ENCODE peak calls at places on chromosomes 3 and 15, in ten cellular contexts. One of them, this sample, is unnamed.

GRCh38 chr15:88830016-88830415 is 26.8 kb downstream of the ACAN start:
- DNase-seq in dorsolateral prefrontal cortex: no peak
- DNase-seq in upper lobe of right lung: no peak
- DNase-seq in GM23338: no peak
- DNase-seq in retinal pigment epithelial cell: no peak
- DNase-seq in psoas muscle: no peak
- DNase-seq in bronchial epithelial cell: no peak
- DNase-seq in fibroblast of mammary gland: no peak
- DNase-seq in brain microvascular endothelial cell: no peak
- DNase-seq in fibroblast of pulmonary artery: no peak
- DNase-seq in this sample: no peak

GRCh38 chr15:25333049-25333448 is 105.8 kb downstream of the UBE3A start:
- DNase-seq in dorsolateral prefrontal cortex: no peak
- DNase-seq in upper lobe of right lung: no peak
- DNase-seq in GM23338: no peak
- DNase-seq in retinal pigment epithelial cell: no peak
- DNase-seq in psoas muscle: no peak
- DNase-seq in bronchial epithelial cell: no peak
- DNase-seq in fibroblast of mammary gland: no peak
- DNase-seq in brain microvascular endothelial cell: no peak
- DNase-seq in fibroblast of pulmonary artery: no peak
- DNase-seq in this sample: no peak

GRCh38 chr3:55454611-55455010 is 32.5 kb downstream of the WNT5A start:
- DNase-seq in dorsolateral prefrontal cortex: no peak
- DNase-seq in upper lobe of right lung: no peak
- DNase-seq in GM23338: no peak
- DNase-seq in retinal pigment epithelial cell: no peak
- DNase-seq in psoas muscle: no peak
- DNase-seq in bronchial epithelial cell: no peak
- DNase-seq in fibroblast of mammary gland: peak
- DNase-seq in brain microvascular endothelial cell: no peak
- DNase-seq in fibroblast of pulmonary artery: no peak
- DNase-seq in this sample: no peak

GRCh38 chr15:68597581-68597980 is 18.8 kb downstream of the CORO2B start:
- DNase-seq in dorsolateral prefrontal cortex: no peak
- DNase-seq in upper lobe of right lung: no peak
- DNase-seq in GM23338: no peak
- DNase-seq in retinal pigment epithelial cell: no peak
- DNase-seq in psoas muscle: peak
- DNase-seq in bronchial epithelial cell: no peak
- DNase-seq in fibroblast of mammary gland: no peak
- DNase-seq in brain microvascular endothelial cell: no peak
- DNase-seq in fibroblast of pulmonary artery: no peak
- DNase-seq in this sample: no peak

GRCh38 chr3:162087361-162087760 is 590.8 kb downstream of the OTOL1 start:
- DNase-seq in dorsolateral prefrontal cortex: no peak
- DNase-seq in upper lobe of right lung: no peak
- DNase-seq in GM23338: no peak
- DNase-seq in retinal pigment epithelial cell: no peak
- DNase-seq in psoas muscle: no peak
- DNase-seq in bronchial epithelial cell: no peak
- DNase-seq in fibroblast of mammary gland: no peak
- DNase-seq in brain microvascular endothelial cell: no peak
- DNase-seq in fibroblast of pulmonary artery: no peak
- DNase-seq in this sample: no peak

GRCh38 chr3:135621184-135621931 is 344.2 kb upstream of the PPP2R3A start:
- DNase-seq in dorsolateral prefrontal cortex: no peak
- DNase-seq in upper lobe of right lung: no peak
- DNase-seq in GM23338: peak
- DNase-seq in retinal pigment epithelial cell: no peak
- DNase-seq in psoas muscle: no peak
- DNase-seq in bronchial epithelial cell: no peak
- DNase-seq in fibroblast of mammary gland: no peak
- DNase-seq in brain microvascular endothelial cell: no peak
- DNase-seq in fibroblast of pulmonary artery: no peak
- DNase-seq in this sample: no peak

GRCh38 chr15:33194704-33195261 is at the start of gene FMN1:
- DNase-seq in dorsolateral prefrontal cortex: peak
- DNase-seq in upper lobe of right lung: peak
- DNase-seq in GM23338: peak
- DNase-seq in retinal pigment epithelial cell: peak
- DNase-seq in psoas muscle: peak
- DNase-seq in bronchial epithelial cell: peak
- DNase-seq in fibroblast of mammary gland: peak
- DNase-seq in brain microvascular endothelial cell: peak
- DNase-seq in fibroblast of pulmonary artery: peak
- DNase-seq in this sample: peak

GRCh38 chr3:157248590-157249425 is 88.9 kb upstream of the CCNL1 start:
- DNase-seq in dorsolateral prefrontal cortex: no peak
- DNase-seq in upper lobe of right lung: no peak
- DNase-seq in GM23338: no peak
- DNase-seq in retinal pigment epithelial cell: peak
- DNase-seq in psoas muscle: no peak
- DNase-seq in bronchial epithelial cell: peak
- DNase-seq in fibroblast of mammary gland: peak
- DNase-seq in brain microvascular endothelial cell: peak
- DNase-seq in fibroblast of pulmonary artery: peak
- DNase-seq in this sample: peak

GRCh38 chr3:72378287-72378686 is 470.0 kb downstream of the SHQ1 start:
- DNase-seq in dorsolateral prefrontal cortex: no peak
- DNase-seq in upper lobe of right lung: no peak
- DNase-seq in GM23338: no peak
- DNase-seq in retinal pigment epithelial cell: no peak
- DNase-seq in psoas muscle: no peak
- DNase-seq in bronchial epithelial cell: no peak
- DNase-seq in fibroblast of mammary gland: no peak
- DNase-seq in brain microvascular endothelial cell: no peak
- DNase-seq in fibroblast of pulmonary artery: no peak
- DNase-seq in this sample: no peak

GRCh38 chr3:138941259-138941885 is 5.6 kb downstream of the FOXL2 start:
- DNase-seq in dorsolateral prefrontal cortex: no peak
- DNase-seq in upper lobe of right lung: no peak
- DNase-seq in GM23338: peak
- DNase-seq in retinal pigment epithelial cell: no peak
- DNase-seq in psoas muscle: no peak
- DNase-seq in bronchial epithelial cell: no peak
- DNase-seq in fibroblast of mammary gland: peak
- DNase-seq in brain microvascular endothelial cell: no peak
- DNase-seq in fibroblast of pulmonary artery: peak
- DNase-seq in this sample: no peak

GRCh38 chr15:58608129-58608590 is 141.3 kb downstream of the ADAM10 start:
- DNase-seq in dorsolateral prefrontal cortex: no peak
- DNase-seq in upper lobe of right lung: no peak
- DNase-seq in GM23338: no peak
- DNase-seq in retinal pigment epithelial cell: no peak
- DNase-seq in psoas muscle: no peak
- DNase-seq in bronchial epithelial cell: no peak
- DNase-seq in fibroblast of mammary gland: peak
- DNase-seq in brain microvascular endothelial cell: peak
- DNase-seq in fibroblast of pulmonary artery: peak
- DNase-seq in this sample: peak

GRCh38 chr3:190701096-190701532 is 161.4 kb downstream of the GMNC start:
- DNase-seq in dorsolateral prefrontal cortex: no peak
- DNase-seq in upper lobe of right lung: no peak
- DNase-seq in GM23338: peak
- DNase-seq in retinal pigment epithelial cell: peak
- DNase-seq in psoas muscle: no peak
- DNase-seq in bronchial epithelial cell: peak
- DNase-seq in fibroblast of mammary gland: peak
- DNase-seq in brain microvascular endothelial cell: peak
- DNase-seq in fibroblast of pulmonary artery: peak
- DNase-seq in this sample: peak

GRCh38 chr3:47910777-47911440 is 105.3 kb downstream of the MAP4 start:
- DNase-seq in dorsolateral prefrontal cortex: no peak
- DNase-seq in upper lobe of right lung: no peak
- DNase-seq in GM23338: no peak
- DNase-seq in retinal pigment epithelial cell: peak
- DNase-seq in psoas muscle: no peak
- DNase-seq in bronchial epithelial cell: peak
- DNase-seq in fibroblast of mammary gland: peak
- DNase-seq in brain microvascular endothelial cell: peak
- DNase-seq in fibroblast of pulmonary artery: peak
- DNase-seq in this sample: peak

GRCh38 chr3:139134678-139135372 is 90.1 kb upstream of the PRR23C start:
- DNase-seq in dorsolateral prefrontal cortex: no peak
- DNase-seq in upper lobe of right lung: no peak
- DNase-seq in GM23338: no peak
- DNase-seq in retinal pigment epithelial cell: no peak
- DNase-seq in psoas muscle: no peak
- DNase-seq in bronchial epithelial cell: peak
- DNase-seq in fibroblast of mammary gland: no peak
- DNase-seq in brain microvascular endothelial cell: no peak
- DNase-seq in fibroblast of pulmonary artery: no peak
- DNase-seq in this sample: no peak

GRCh38 chr15:80059786-80060489 is 462 bp downstream of the ZFAND6 start:
- DNase-seq in dorsolateral prefrontal cortex: no peak
- DNase-seq in upper lobe of right lung: no peak
- DNase-seq in GM23338: peak
- DNase-seq in retinal pigment epithelial cell: no peak
- DNase-seq in psoas muscle: no peak
- DNase-seq in bronchial epithelial cell: no peak
- DNase-seq in fibroblast of mammary gland: peak
- DNase-seq in brain microvascular endothelial cell: no peak
- DNase-seq in fibroblast of pulmonary artery: peak
- DNase-seq in this sample: no peak

GRCh38 chr3:113231827-113232253 is 20.5 kb downstream of the BOC start:
- DNase-seq in dorsolateral prefrontal cortex: no peak
- DNase-seq in upper lobe of right lung: no peak
- DNase-seq in GM23338: peak
- DNase-seq in retinal pigment epithelial cell: peak
- DNase-seq in psoas muscle: no peak
- DNase-seq in bronchial epithelial cell: peak
- DNase-seq in fibroblast of mammary gland: peak
- DNase-seq in brain microvascular endothelial cell: peak
- DNase-seq in fibroblast of pulmonary artery: peak
- DNase-seq in this sample: peak

GRCh38 chr3:10557783-10558373 is 52.5 kb upstream of the ATP2B2 start:
- DNase-seq in dorsolateral prefrontal cortex: no peak
- DNase-seq in upper lobe of right lung: peak
- DNase-seq in GM23338: no peak
- DNase-seq in retinal pigment epithelial cell: no peak
- DNase-seq in psoas muscle: no peak
- DNase-seq in bronchial epithelial cell: peak
- DNase-seq in fibroblast of mammary gland: peak
- DNase-seq in brain microvascular endothelial cell: peak
- DNase-seq in fibroblast of pulmonary artery: no peak
- DNase-seq in this sample: no peak

DNA sequence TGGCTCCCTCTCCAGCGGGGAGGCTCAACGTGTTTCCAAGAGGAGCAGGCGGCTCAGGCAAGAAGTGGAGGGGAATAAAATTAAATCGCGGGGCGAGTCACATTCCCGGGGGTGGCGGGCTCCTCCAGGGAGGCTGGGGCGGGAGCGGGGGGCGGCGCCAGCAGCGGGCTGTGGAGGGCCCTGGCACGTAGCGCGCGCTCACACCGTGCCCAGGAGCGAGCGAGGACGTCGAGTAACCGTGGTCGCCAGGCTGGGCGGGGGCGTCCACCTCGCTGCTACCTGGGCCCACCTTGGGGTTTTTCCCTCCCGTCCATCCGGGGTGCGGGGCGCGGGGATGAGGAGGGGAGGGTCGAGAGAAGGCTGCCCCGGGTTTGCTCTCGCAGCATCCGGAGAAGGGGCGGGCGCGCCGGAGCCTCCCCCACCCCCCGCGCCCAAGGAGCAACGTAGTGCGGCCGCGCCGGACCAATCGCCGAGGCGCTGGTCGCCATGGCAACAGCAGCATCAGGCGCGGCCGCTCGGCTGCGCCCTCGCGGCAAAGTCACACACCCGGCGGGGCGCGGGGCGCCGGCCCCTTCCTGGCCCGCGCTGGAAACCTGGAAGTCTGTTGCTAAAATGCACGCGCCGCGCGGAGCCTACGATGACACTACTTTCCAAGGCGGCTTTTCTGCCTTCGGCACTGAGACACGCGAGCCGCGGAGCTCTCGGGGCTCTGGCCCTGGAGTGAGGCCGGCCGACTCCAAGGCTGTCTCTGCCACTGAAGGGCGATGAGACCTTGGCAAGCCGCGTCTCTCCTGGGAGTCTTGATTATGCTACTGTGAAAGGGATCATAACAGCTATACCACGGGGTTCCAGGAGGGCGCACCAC is at the start of gene IQSEC1:
- DNase-seq in dorsolateral prefrontal cortex: peak
- DNase-seq in upper lobe of right lung: peak
- DNase-seq in GM23338: peak
- DNase-seq in retinal pigment epithelial cell: no peak
- DNase-seq in psoas muscle: peak
- DNase-seq in bronchial epithelial cell: no peak
- DNase-seq in fibroblast of mammary gland: peak
- DNase-seq in brain microvascular endothelial cell: no peak
- DNase-seq in fibroblast of pulmonary artery: no peak
- DNase-seq in this sample: no peak
- H3K4me3 ChIP-seq in dorsolateral prefrontal cortex: peak
- H3K4me3 ChIP-seq in upper lobe of right lung: no peak
- H3K4me3 ChIP-seq in GM23338: peak
- H3K4me3 ChIP-seq in retinal pigment epithelial cell: peak
- H3K4me3 ChIP-seq in psoas muscle: peak
- H3K4me3 ChIP-seq in bronchial epithelial cell: no peak
- H3K4me3 ChIP-seq in fibroblast of mammary gland: no peak
- H3K4me3 ChIP-seq in brain microvascular endothelial cell: no peak
- H3K4me3 ChIP-seq in fibroblast of pulmonary artery: no peak
- H3K4me3 ChIP-seq in this sample: peak

GRCh38 chr15:57376695-57377477 is 581 bp downstream of the CGNL1 start:
- DNase-seq in dorsolateral prefrontal cortex: no peak
- DNase-seq in upper lobe of right lung: peak
- DNase-seq in GM23338: peak
- DNase-seq in retinal pigment epithelial cell: no peak
- DNase-seq in psoas muscle: peak
- DNase-seq in bronchial epithelial cell: peak
- DNase-seq in fibroblast of mammary gland: no peak
- DNase-seq in brain microvascular endothelial cell: no peak
- DNase-seq in fibroblast of pulmonary artery: peak
- DNase-seq in this sample: no peak
- H3K4me3 ChIP-seq in dorsolateral prefrontal cortex: peak
- H3K4me3 ChIP-seq in upper lobe of right lung: peak
- H3K4me3 ChIP-seq in GM23338: peak
- H3K4me3 ChIP-seq in retinal pigment epithelial cell: peak
- H3K4me3 ChIP-seq in psoas muscle: peak
- H3K4me3 ChIP-seq in bronchial epithelial cell: peak
- H3K4me3 ChIP-seq in fibroblast of mammary gland: peak
- H3K4me3 ChIP-seq in brain microvascular endothelial cell: peak
- H3K4me3 ChIP-seq in fibroblast of pulmonary artery: peak
- H3K4me3 ChIP-seq in this sample: peak

GRCh38 chr15:90553248-90553745 is 23.6 kb downstream of the CRTC3 start:
- DNase-seq in dorsolateral prefrontal cortex: no peak
- DNase-seq in upper lobe of right lung: no peak
- DNase-seq in GM23338: no peak
- DNase-seq in retinal pigment epithelial cell: no peak
- DNase-seq in psoas muscle: no peak
- DNase-seq in bronchial epithelial cell: no peak
- DNase-seq in fibroblast of mammary gland: peak
- DNase-seq in brain microvascular endothelial cell: peak
- DNase-seq in fibroblast of pulmonary artery: peak
- DNase-seq in this sample: peak
- H3K4me3 ChIP-seq in dorsolateral prefrontal cortex: no peak
- H3K4me3 ChIP-seq in upper lobe of right lung: no peak
- H3K4me3 ChIP-seq in GM23338: no peak
- H3K4me3 ChIP-seq in retinal pigment epithelial cell: no peak
- H3K4me3 ChIP-seq in psoas muscle: peak
- H3K4me3 ChIP-seq in bronchial epithelial cell: no peak
- H3K4me3 ChIP-seq in fibroblast of mammary gland: peak
- H3K4me3 ChIP-seq in brain microvascular endothelial cell: no peak
- H3K4me3 ChIP-seq in fibroblast of pulmonary artery: peak
- H3K4me3 ChIP-seq in this sample: no peak

GRCh38 chr3:168864107-168865021 is 768.6 kb upstream of the GOLIM4 start:
- DNase-seq in dorsolateral prefrontal cortex: no peak
- DNase-seq in upper lobe of right lung: no peak
- DNase-seq in GM23338: no peak
- DNase-seq in retinal pigment epithelial cell: no peak
- DNase-seq in psoas muscle: no peak
- DNase-seq in bronchial epithelial cell: no peak
- DNase-seq in fibroblast of mammary gland: no peak
- DNase-seq in brain microvascular endothelial cell: no peak
- DNase-seq in fibroblast of pulmonary artery: no peak
- DNase-seq in this sample: no peak
- H3K4me3 ChIP-seq in dorsolateral prefrontal cortex: no peak
- H3K4me3 ChIP-seq in upper lobe of right lung: no peak
- H3K4me3 ChIP-seq in GM23338: no peak
- H3K4me3 ChIP-seq in retinal pigment epithelial cell: peak
- H3K4me3 ChIP-seq in psoas muscle: peak
- H3K4me3 ChIP-seq in bronchial epithelial cell: no peak
- H3K4me3 ChIP-seq in fibroblast of mammary gland: no peak
- H3K4me3 ChIP-seq in brain microvascular endothelial cell: no peak
- H3K4me3 ChIP-seq in fibroblast of pulmonary artery: no peak
- H3K4me3 ChIP-seq in this sample: no peak

This sample was measured in skeletal muscle cell.